ENCODE peak calls at places on chromosomes 13 and 19, in seven cellular contexts. F is CD4-positive, alpha-beta T cell; S is upper lobe of left lung; N is heart left ventricle; Z is cardiac fibroblast; B is mucosa of descending colon; Y is fibroblast of pulmonary artery. W is an unnamed sample.

GRCh38 chr13:48579167-48579918 is 46.5 kb upstream of the RCBTB2 start:
- DNase-seq in F (no peak), S (no peak), N (no peak), Z (no peak), B (no peak), Y (no peak), W (no peak)

GRCh38 chr19:1880611-1881392 is 4.5 kb downstream of the ABHD17A start:
- DNase-seq in F (no peak), S (peak), N (no peak), Z (no peak), B (no peak), Y (no peak), W (no peak)

GRCh38 chr19:32677657-32678056 is 2.0 kb downstream of the RGS9BP start:
- DNase-seq in F (no peak), S (peak), N (no peak), Z (peak), B (no peak), Y (no peak), W (no peak)

GRCh38 chr13:92074658-92075057 is 676.2 kb downstream of the GPC5 start:
- DNase-seq in F (no peak), S (no peak), N (no peak), Z (peak), B (no peak), Y (peak), W (peak)

GRCh38 chr19:32866564-32867265 is 2.9 kb downstream of the SLC7A9 start:
- DNase-seq in F (no peak), S (peak), N (no peak), Z (no peak), B (no peak), Y (no peak), W (no peak)

GRCh38 chr13:110113284-110113764 is 193.6 kb downstream of the COL4A1 start:
- DNase-seq in F (no peak), S (no peak), N (no peak), Z (peak), B (no peak), Y (peak), W (no peak)

GRCh38 chr13:84528408-84529055 is 646.3 kb upstream of the SLITRK1 start:
- DNase-seq in F (no peak), S (no peak), N (no peak), Z (no peak), B (no peak), Y (no peak), W (no peak)

GRCh38 chr19:1177322-1178114 is 3.5 kb upstream of the SBNO2 start:
- DNase-seq in F (no peak), S (peak), N (no peak), Z (peak), B (peak), Y (peak), W (no peak)

GRCh38 chr19:12940897-12941296 is 2.5 kb downstream of the CALR start:
- DNase-seq in F (no peak), S (no peak), N (no peak), Z (no peak), B (no peak), Y (no peak), W (no peak)

GRCh38 chr13:96499646-96500045 is 409.7 kb downstream of the HS6ST3 start:
- DNase-seq in F (no peak), S (no peak), N (no peak), Z (no peak), B (no peak), Y (no peak), W (no peak)

GRCh38 chr19:29528350-29528945 is 2.7 kb downstream of the VSTM2B start:
- DNase-seq in F (peak), S (peak), N (peak), Z (peak), B (no peak), Y (peak), W (peak)

GRCh38 chr13:30671271-30671815 is 53.6 kb downstream of the USPL1 start:
- DNase-seq in F (no peak), S (no peak), N (no peak), Z (no peak), B (no peak), Y (no peak), W (no peak)

GRCh38 chr13:71866173-71867091 is 572 bp downstream of the DACH1 start:
- DNase-seq in F (no peak), S (peak), N (peak), Z (peak), B (peak), Y (no peak), W (peak)

GRCh38 chr13:19161308-19161707 is 20.3 kb downstream of the TUBA3C start:
- DNase-seq in F (no peak), S (no peak), N (no peak), Z (no peak), B (no peak), Y (no peak), W (no peak)

GRCh38 chr13:49791214-49791752 is 1.2 kb downstream of the KPNA3 start:
- DNase-seq in F (no peak), S (no peak), N (peak), Z (peak), B (no peak), Y (peak), W (peak)

GRCh38 chr19:32566246-32566830 is 14.7 kb upstream of the PDCD5 start:
- DNase-seq in F (no peak), S (no peak), N (no peak), Z (peak), B (no peak), Y (no peak), W (no peak)

GRCh38 chr19:41616785-41617621 is 9.9 kb downstream of the CEACAM4 start:
- DNase-seq in F (no peak), S (no peak), N (no peak), Z (peak), B (no peak), Y (peak), W (peak)

GRCh38 chr13:47120284-47120683 is 223.4 kb upstream of the HTR2A start:
- DNase-seq in F (no peak), S (peak), N (no peak), Z (no peak), B (no peak), Y (no peak), W (no peak)

GRCh38 chr13:67148219-67148583 is 81.9 kb downstream of the PCDH9 start:
- DNase-seq in F (no peak), S (no peak), N (no peak), Z (peak), B (no peak), Y (peak), W (no peak)

GRCh38 chr13:62293081-62293480 is 877.4 kb upstream of the PCDH20 start:
- DNase-seq in F (no peak), S (no peak), N (no peak), Z (peak), B (no peak), Y (peak), W (no peak)

GRCh38 chr13:89925107-89925506 is 1422.4 kb upstream of the MIR17HG start:
- DNase-seq in F (no peak), S (no peak), N (no peak), Z (peak), B (no peak), Y (peak), W (peak)

GRCh38 chr13:83024226-83024625 is 858.0 kb downstream of the SLITRK1 start:
- DNase-seq in F (no peak), S (no peak), N (no peak), Z (peak), B (no peak), Y (peak), W (no peak)

GRCh38 chr19:4538601-4538954 is 1.3 kb downstream of the LRG1 start:
- DNase-seq in F (no peak), S (no peak), N (no peak), Z (no peak), B (no peak), Y (no peak), W (no peak)

GRCh38 chr19:38079926-38080380 is 144.1 kb downstream of the DPF1 start:
- DNase-seq in F (no peak), S (no peak), N (no peak), Z (peak), B (no peak), Y (peak), W (no peak)

GRCh38 chr13:48317511-48317981 is 14.0 kb downstream of the RB1 start:
- DNase-seq in F (no peak), S (peak), N (no peak), Z (no peak), B (no peak), Y (no peak), W (no peak)

GRCh38 chr13:18946738-18947137 is 234.9 kb downstream of the TUBA3C start:
- DNase-seq in F (no peak), S (peak), N (no peak), Z (no peak), B (peak), Y (no peak), W (no peak)

GRCh38 chr13:23609414-23610186 is 39.4 kb downstream of the TNFRSF19 start:
- DNase-seq in F (no peak), S (no peak), N (peak), Z (peak), B (no peak), Y (peak), W (no peak)

GRCh38 chr13:100363874-100364273 is 224.7 kb downstream of the GGACT start:
- DNase-seq in F (no peak), S (no peak), N (no peak), Z (no peak), B (no peak), Y (peak), W (no peak)

GRCh38 chr19:42143341-42144234 is 11.3 kb upstream of the POU2F2 start:
- DNase-seq in F (no peak), S (no peak), N (no peak), Z (peak), B (no peak), Y (peak), W (peak)

GRCh38 chr19:5877869-5878268 is 7.5 kb upstream of the FUT5 start:
- DNase-seq in F (no peak), S (no peak), N (no peak), Z (no peak), B (no peak), Y (no peak), W (no peak)

GRCh38 chr19:7986321-7987083 is 18.9 kb downstream of the ELAVL1 start:
- DNase-seq in F (no peak), S (no peak), N (no peak), Z (peak), B (no peak), Y (peak), W (no peak)

GRCh38 chr13:80048802-80049201 is 292.1 kb downstream of the SPRY2 start:
- DNase-seq in F (peak), S (no peak), N (peak), Z (peak), B (peak), Y (peak), W (peak)

GRCh38 chr19:9323919-9324583 is at the start of gene ZNF559:
- DNase-seq in F (peak), S (peak), N (peak), Z (peak), B (peak), Y (peak), W (peak)
- TF ChIP-seq CTCF in F (peak), S (peak), N (peak), Z (peak), B (no peak), Y (peak), W (peak)

DNA sequence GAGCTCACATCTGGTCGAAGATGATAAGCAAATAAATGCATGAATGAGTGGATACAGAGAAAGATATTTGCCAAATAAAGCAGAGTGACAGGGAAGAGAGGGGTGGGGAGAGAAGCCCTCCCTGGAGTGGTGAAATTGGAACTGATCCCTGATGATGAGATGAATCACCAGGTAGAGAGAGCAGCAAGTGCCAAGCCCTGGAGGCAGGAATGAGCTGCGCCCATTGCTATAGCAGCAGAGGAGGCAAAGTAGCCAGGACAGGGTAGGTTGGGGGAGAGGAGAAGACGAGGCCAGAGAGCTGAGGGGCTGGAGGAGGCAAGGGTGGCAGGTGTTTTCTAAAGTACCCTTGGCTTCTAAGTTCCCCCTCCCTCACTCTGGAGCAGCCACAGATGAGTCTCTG is 13.7 kb downstream of the FXYD5 start:
- DNase-seq in F (no peak), S (no peak), N (no peak), Z (no peak), B (no peak), Y (no peak), W (no peak)
- TF ChIP-seq CTCF in F (no peak), S (no peak), N (no peak), Z (no peak), B (no peak), Y (no peak), W (no peak)

GRCh38 chr19:16659832-16660708 is at the start of gene SMIM7:
- DNase-seq in F (peak), S (peak), N (peak), Z (peak), B (peak), Y (peak), W (peak)
- TF ChIP-seq CTCF in F (no peak), S (no peak), N (peak), Z (no peak), B (no peak), Y (no peak), W (no peak)

GRCh38 chr19:48445256-48445605 is 552 bp upstream of the GRWD1 start:
- DNase-seq in F (no peak), S (no peak), N (no peak), Z (peak), B (no peak), Y (peak), W (peak)
- TF ChIP-seq CTCF in F (peak), S (peak), N (peak), Z (peak), B (no peak), Y (peak), W (no peak)

DNA sequence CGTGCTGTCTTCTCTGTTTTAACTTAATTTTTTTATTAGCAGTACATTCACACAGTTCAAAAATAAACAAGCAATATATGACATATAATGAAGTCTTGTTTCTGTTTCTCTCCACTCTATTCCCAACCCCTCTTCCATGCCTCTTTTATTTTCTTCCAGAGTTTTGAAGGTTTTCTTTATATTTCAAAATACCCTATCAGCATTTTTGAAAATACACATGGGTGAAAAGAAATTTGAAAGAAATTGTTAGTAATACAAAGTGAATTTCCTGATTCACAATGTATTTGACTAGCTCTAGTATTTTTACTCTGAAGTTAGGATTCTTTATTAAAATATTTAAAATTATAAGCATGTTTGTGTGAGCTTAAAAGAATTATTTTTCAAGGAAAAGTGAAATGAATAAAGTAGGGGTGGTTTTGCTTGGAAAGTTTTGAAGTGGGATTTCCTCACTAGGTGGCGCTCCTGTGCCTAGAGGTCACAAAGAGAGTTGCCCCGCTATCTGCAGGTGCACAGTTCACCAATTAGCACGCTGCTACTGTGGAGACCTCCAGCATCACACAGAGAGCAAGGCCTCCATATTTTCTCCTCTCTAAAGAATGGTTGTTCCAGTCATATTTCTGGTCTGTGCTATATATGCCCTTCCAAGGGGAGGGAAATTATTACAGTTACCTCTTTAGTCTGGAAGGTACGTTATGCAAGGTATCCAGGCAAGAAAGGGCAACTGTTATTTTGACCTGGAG is 37.6 kb downstream of the SOX21 start:
- DNase-seq in F (peak), S (no peak), N (peak), Z (peak), B (no peak), Y (peak), W (peak)
- TF ChIP-seq CTCF in F (peak), S (peak), N (peak), Z (peak), B (peak), Y (peak), W (peak)

DNA sequence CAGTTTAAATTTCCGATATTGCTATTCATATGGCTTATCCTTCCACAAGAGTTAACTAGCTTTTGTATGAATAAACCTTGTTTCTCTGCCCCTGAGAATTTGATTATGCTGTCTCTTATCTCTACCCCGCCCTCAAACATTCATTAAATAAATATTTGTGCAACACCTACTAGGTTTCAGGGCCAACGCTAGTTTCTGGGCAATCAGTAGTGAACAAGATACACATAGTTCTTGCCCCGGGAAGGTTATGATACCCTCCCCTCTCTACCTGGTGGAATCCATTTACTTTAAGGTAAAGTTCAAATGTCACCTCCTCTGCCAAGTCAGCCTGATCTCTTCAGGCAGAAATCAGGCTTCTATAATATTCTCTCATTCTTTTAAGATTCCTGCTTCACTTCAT is 16.6 kb upstream of the USP12 start:
- DNase-seq in F (no peak), S (no peak), N (no peak), Z (no peak), B (no peak), Y (no peak), W (no peak)
- TF ChIP-seq CTCF in F (no peak), S (no peak), N (no peak), Z (no peak), B (no peak), Y (no peak), W (no peak)

DNA sequence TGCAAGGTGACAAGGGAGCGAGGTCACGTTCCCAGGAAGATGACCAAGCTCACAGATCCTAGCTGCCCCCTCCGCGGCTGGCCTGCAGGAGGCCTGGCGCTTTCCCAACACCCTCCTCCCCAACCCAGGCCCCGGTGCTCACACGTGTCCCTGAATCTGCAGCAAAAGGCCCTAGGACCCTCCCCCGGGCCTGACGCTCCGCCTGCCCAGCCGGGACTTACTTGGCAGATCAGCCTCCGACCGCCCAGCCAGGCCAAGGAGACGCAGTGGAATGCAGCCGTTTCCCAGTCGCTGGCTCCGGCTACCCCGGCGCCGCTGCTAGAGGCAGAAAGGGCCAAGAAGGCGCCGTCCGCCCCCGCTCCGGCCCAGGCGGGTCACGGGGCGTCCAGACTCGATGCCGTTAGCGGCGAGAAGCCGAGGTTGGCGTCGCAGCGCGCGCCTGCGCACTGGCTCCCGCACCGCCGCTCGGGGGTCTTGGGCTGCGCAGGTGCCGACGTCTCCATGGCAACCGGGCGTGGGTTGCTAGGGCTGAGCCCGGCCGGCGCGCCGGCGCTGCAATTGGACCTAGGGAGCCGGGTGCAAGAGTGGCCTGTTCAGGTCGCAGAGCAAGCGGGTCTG is at the start of gene PNMA8A:
- DNase-seq in F (no peak), S (peak), N (peak), Z (peak), B (no peak), Y (peak), W (peak)
- TF ChIP-seq CTCF in F (no peak), S (no peak), N (no peak), Z (no peak), B (no peak), Y (peak), W (no peak)

GRCh38 chr13:73532582-73532981 is 473.8 kb downstream of the KLF5 start:
- DNase-seq in F (no peak), S (no peak), N (no peak), Z (no peak), B (no peak), Y (no peak), W (no peak)
- TF ChIP-seq CTCF in F (no peak), S (no peak), N (no peak), Z (no peak), B (no peak), Y (no peak), W (no peak)

GRCh38 chr13:95002126-95002525 is 289.8 kb upstream of the SOX21 start:
- DNase-seq in F (no peak), S (no peak), N (no peak), Z (no peak), B (no peak), Y (no peak), W (no peak)
- TF ChIP-seq CTCF in F (no peak), S (no peak), N (no peak), Z (no peak), B (no peak), Y (no peak), W (no peak)

DNA sequence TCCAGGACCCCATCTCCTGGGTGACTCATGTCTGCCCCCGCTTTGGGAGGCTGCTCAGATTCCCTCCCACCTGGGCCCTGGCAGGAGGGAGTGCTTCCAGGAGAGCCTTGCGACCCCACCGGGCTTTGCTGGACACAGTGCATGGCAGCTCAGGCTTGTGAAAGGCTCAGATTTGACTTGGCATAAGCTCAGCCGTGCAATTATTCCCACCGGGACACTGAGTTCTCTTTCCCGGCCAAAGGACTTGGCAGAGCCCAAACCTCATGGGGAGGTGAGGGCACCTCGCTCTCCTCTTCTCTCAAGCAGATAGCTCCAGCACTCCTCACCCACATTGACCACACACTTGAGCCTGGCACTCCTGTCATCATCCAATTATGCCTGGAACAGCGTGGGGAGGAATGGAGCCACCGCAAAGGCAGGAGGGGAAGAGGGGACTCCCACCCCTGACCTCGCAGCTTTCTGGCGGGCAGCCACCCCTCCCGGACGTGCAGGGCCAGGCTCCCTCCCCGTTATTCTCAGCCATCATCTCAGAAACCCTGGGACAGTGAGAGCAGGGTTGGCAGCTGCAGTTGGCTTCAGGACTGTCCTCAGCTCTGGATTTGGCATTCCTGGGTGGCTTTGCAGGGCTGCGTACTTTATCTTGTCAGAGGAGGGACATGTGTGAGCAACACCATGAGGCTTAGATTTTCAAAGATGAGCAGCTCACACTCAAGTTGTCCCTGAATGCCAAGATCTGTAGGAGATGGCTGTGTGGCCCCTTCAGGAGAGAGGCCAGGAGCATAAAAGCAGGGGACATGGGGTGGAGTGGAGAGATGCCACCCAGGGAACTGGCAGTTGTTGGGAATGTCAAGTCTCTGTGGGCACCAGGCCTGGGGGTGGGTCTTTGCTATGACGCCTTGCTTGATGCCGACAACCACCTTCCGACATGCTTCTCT is 306.2 kb downstream of the TEX29 start:
- DNase-seq in F (no peak), S (no peak), N (no peak), Z (no peak), B (no peak), Y (no peak), W (no peak)
- TF ChIP-seq CTCF in F (no peak), S (no peak), N (no peak), Z (no peak), B (no peak), Y (no peak), W (no peak)